ENCODE peak calls at places on chromosomes 4 and X, in seven cellular contexts. J, C, N, R, S, W and O are unnamed samples.

GRCh38 chr4:108010167-108010566 is 20.5 kb downstream of the HADH start:
- DNase-seq in W (no peak), S (no peak), J (no peak), C (no peak), N (no peak), R (no peak), O (no peak)

GRCh38 chr4:22439947-22440346 is 75.9 kb downstream of the ADGRA3 start:
- DNase-seq in W (no peak), R (no peak), N (no peak), S (no peak), C (no peak), J (no peak), O (no peak)

GRCh38 chr4:101217353-101218031 is 129.8 kb downstream of the PPP3CA start:
- DNase-seq in C (no peak), J (no peak), R (no peak), N (no peak), W (no peak), S (no peak), O (no peak)

GRCh38 chr4:6893449-6894085 is 16.1 kb upstream of the TBC1D14 start:
- DNase-seq in C (no peak), N (no peak), S (no peak), R (peak; percentile 99), W (no peak), J (no peak), O (no peak)

GRCh38 chr4:15455290-15455689 is 14.4 kb upstream of the CC2D2A start:
- DNase-seq in J (no peak), N (no peak), R (no peak), C (no peak), W (no peak), S (no peak), O (no peak)

GRCh38 chrX:154607370-154607769 is 11.7 kb downstream of the CTAG1B start:
- DNase-seq in C (no peak), R (peak; percentile 37), J (no peak), S (no peak), W (no peak), N (no peak), O (no peak)

GRCh38 chrX:36898301-36898700 is 109.9 kb upstream of the FAM47C start:
- DNase-seq in N (no peak), J (peak; percentile 3), R (peak; percentile 0), S (no peak), W (no peak), C (no peak), O (no peak)

GRCh38 chr4:40842318-40842717 is 92.6 kb downstream of the NSUN7 start:
- DNase-seq in R (no peak), W (no peak), J (no peak), N (no peak), S (no peak), C (no peak), O (no peak)

GRCh38 chr4:77538144-77538543 is 67.5 kb upstream of the CXCL13 start:
- DNase-seq in J (no peak), N (no peak), W (no peak), S (no peak), R (no peak), C (no peak), O (no peak)

GRCh38 chr4:74000301-74000700 is 1.8 kb upstream of the CXCL5 start:
- DNase-seq in R (no peak), S (no peak), W (no peak), J (no peak), N (no peak), C (no peak), O (no peak)

GRCh38 chrX:85052207-85052606 is 48.5 kb downstream of the APOOL start:
- DNase-seq in S (no peak), R (no peak), J (no peak), C (no peak), N (no peak), W (no peak), O (no peak)

GRCh38 chr4:182447938-182448280 is 204.7 kb downstream of the TENM3 start:
- DNase-seq in C (no peak), J (no peak), R (no peak), W (no peak), N (no peak), S (no peak), O (no peak)

DNA sequence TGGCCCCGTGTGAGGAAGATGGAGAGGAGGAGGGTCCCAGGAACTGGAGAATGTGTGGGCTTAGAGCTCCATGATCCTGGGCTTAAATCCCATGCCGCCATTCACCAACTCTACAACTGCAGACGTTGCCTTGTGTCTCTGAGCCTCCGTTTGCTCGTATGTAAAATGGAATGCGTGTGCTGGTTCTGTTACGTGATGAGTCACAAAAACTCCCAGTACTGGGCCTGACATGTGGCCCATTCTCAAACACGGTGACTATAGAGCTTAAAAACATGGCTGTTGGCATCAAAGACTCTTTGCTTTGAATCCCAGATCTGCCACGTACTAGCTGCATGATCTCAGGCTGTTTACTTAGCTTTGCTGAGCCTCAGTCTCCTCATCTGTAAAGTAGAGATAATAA is 13.0 kb upstream of the AFAP1 start:
- DNase-seq in S (no peak), N (no peak), W (no peak), R (no peak), C (no peak), J (no peak), O (no peak)
- TF ChIP-seq TAF1 in S (no peak), N (no peak), W (no peak), R (no peak), C (no peak), J (no peak), O (no peak)

GRCh38 chr4:163744861-163745260 is 250.4 kb downstream of the TMA16 start:
- DNase-seq in N (peak; percentile 22), S (peak; percentile 57), J (no peak), R (no peak), W (no peak), C (no peak), O (peak; percentile 13)
- TF ChIP-seq TAF1 in N (no peak), S (no peak), J (no peak), R (no peak), W (no peak), C (no peak), O (no peak)

DNA sequence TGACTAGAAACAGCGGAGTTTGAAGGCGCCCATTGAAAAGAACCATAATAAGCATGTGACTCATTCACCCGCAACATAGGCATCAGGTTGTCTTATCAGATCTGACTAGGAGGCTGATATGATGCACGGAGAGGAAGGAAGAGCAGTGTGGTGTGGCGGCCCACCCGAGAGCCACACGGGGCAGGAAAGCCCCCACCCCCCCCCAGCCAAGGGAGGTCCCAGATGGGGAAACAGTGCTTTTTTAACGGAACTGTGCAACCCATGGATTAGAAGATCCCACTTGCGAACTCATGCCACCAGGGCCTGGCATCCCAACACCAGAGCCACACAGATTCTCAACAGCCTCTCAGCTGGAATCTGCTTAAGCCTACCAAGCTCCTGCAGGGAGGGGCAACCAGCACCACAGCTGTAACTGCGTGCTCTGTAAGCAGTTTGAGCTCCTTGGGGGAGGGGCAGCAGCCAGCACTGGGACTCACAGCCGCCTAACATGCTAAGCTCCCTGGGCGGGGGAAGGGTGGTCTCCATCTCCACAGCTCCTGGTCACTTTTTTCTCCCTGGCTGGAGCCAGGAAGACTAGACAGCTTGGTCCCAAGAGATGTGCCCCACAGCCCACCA is 466.2 kb downstream of the PDGFC start:
- DNase-seq in C (no peak), J (no peak), W (peak; percentile 52), R (no peak), N (no peak), S (no peak), O (no peak)
- TF ChIP-seq TAF1 in C (no peak), J (no peak), W (no peak), R (no peak), N (no peak), S (no peak), O (no peak)

GRCh38 chrX:43176686-43177085 is 398.7 kb upstream of the PPP1R2C start:
- DNase-seq in S (no peak), N (no peak), W (no peak), C (no peak), R (peak; percentile 0), J (no peak), O (no peak)
- TF ChIP-seq TAF1 in S (no peak), N (no peak), W (no peak), C (no peak), R (no peak), J (no peak), O (no peak)

DNA sequence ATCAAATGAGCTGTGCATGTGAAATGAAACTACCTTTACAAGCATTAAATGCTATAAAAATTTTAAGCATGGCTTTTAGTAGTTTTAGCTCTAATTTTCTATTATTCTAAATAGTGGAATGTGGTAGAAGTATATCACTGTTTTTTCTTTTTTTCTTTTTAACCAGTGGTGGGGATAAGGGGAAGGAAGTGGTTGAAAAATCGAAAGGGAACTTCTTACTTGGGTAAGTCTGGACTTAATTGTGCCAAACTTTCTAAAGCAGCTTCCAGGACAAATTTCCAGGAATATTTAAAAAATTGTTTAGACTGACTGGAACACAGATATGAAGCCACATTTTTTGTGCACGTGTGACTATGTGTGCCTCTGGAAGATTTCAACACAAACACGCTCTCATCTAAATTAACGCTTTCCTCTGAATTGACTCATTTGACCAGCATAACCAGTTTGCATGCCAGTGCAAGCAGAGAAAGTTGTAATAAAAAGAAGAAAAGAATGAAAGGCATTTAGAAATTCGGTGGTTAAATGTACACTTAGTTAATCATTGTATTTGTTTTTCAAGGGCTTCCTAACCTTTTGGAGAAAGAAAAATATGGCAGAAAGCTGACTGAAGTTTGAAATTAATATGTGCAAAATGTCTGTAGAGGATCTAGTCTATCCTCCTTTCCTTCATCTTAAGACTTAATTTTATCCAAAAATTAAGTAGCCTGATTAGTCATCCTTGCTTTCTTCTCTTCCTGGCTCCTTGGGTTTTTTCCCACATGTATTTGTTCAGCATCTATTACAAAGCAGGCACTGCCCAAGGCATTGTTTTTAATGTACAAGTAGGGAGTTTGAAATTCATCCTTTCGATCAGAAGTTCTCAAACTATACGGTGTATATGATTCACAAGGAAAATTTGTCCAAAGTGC is 18.9 kb upstream of the YTHDC1 start:
- DNase-seq in C (no peak), S (no peak), R (no peak), N (no peak), W (no peak), J (no peak), O (no peak)
- TF ChIP-seq TAF1 in C (no peak), S (no peak), R (no peak), N (no peak), W (no peak), J (no peak), O (no peak)

DNA sequence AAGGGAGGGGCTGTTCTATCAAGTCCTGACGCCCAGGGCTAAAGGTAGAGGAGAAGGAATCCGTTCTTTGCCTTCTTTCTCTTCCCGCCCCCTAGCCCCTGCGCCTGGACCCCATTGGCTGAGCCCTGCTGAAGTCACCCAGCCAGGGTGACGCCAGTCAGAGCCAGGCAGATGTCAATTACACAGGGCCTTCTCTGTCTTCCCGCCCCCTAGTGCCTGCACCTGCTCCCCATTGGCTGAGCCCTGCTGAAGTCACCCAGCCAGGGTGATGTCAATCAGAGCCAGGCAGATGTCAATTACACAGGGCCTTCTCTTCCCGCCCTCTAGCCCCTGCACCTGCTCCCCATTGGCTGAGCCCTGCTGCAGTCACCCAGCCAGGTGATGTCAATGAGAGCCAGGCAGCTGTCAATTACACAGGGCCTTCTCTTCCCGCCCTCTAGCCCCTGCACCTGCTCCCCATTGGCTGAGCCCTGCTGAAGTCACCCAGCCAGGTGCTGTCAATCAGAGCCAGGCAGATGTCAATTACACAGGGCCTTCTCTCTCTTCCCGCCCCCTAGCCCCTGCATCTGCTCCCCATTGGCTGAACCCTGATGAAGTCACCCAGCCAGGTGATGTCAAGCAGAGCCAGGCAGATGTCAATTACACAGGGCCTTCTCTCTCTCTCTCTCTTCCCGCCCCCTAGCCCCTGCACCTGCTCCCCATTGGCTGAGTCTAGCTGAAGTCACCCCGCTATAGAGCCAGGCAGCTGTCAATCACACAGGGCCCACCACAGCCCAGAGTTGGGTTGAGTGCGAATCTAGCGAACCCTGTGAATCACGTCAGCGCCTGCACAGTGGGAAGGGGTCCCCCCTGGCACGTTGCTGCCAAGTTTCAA is 46.4 kb downstream of the ASMT start:
- DNase-seq in J (no peak), S (peak; percentile 98), W (peak; percentile 82), N (peak; percentile 89), R (peak; percentile 13), C (peak; percentile 18), O (peak; percentile 88)
- TF ChIP-seq TAF1 in J (no peak), S (no peak), W (peak; percentile 52), N (no peak), R (no peak), C (no peak), O (no peak)